ENCODE peak calls at places on chromosomes 16 and 17, in ten cellular contexts. H is tibial artery; A is stimulated activated CD4-positive, alpha-beta T cell treated with anti-CD3 and anti-CD28 coated beads, Interleukin-1b, Interleukin-23, amount 100 ng/mL, for 48 hours; T is GM04503; N is neuronal stem cell; B is GM12891; U is activated CD4-positive, alpha-beta T cell treated with anti-CD3 and anti-CD28 coated beads, Interleukin-2, amount 50 U/mL, for 24 hours; Y is Peyer's patch; I is fibroblast of gingiva; L is CD4-positive, alpha-beta memory T cell. V is an unnamed sample.

GRCh38 chr16:78675312-78675711 is 575.9 kb downstream of the WWOX start:
- DNase-seq in H (no peak), A (no peak), T (no peak), N (no peak), B (no peak), U (no peak), Y (no peak), I (peak; percentile 56), L (no peak), V (no peak)

GRCh38 chr17:57750109-57750845 is 5.2 kb upstream of the CCDC182 start:
- DNase-seq in H (no peak), A (no peak), T (no peak), N (no peak), B (no peak), U (no peak), Y (no peak), I (no peak), L (no peak), V (no peak)

GRCh38 chr16:38941-39892 is 14.2 kb downstream of the POLR3K start:
- DNase-seq in H (no peak), A (peak; percentile 50), T (no peak), N (no peak), B (peak; percentile 90), U (peak; percentile 16), Y (peak; percentile 59), I (no peak), L (peak; percentile 49), V (no peak)

GRCh38 chr17:49224198-49224996 is 6.2 kb downstream of the PHOSPHO1 start:
- DNase-seq in H (no peak), A (peak; percentile 38), T (no peak), N (no peak), B (no peak), U (no peak), Y (peak; percentile 66), I (no peak), L (peak; percentile 57), V (peak; percentile 25)

GRCh38 chr17:81253358-81254131 is 14.4 kb downstream of the NDUFAF8 start:
- DNase-seq in H (no peak), A (peak; percentile 49), T (no peak), N (no peak), B (peak; percentile 61), U (peak; percentile 42), Y (no peak), I (no peak), L (peak; percentile 64), V (peak; percentile 40)

GRCh38 chr16:19415918-19416317 is 1.8 kb upstream of the TMC5 start:
- DNase-seq in H (no peak), A (no peak), T (no peak), N (no peak), B (no peak), U (no peak), Y (no peak), I (no peak), L (no peak), V (no peak)

GRCh38 chr17:44854201-44854600 is 6.5 kb downstream of the HIGD1B start:
- DNase-seq in H (no peak), A (no peak), T (no peak), N (no peak), B (no peak), U (no peak), Y (no peak), I (no peak), L (no peak), V (no peak)

GRCh38 chr17:9517396-9517795 is 58.2 kb downstream of the STX8 start:
- DNase-seq in H (no peak), A (peak; percentile 13), T (no peak), N (no peak), B (no peak), U (no peak), Y (no peak), I (no peak), L (peak; percentile 26), V (no peak)

GRCh38 chr17:34235389-34236028 is 19.6 kb upstream of the CCL2 start:
- DNase-seq in H (peak; percentile 79), A (no peak), T (no peak), N (no peak), B (no peak), U (no peak), Y (no peak), I (no peak), L (no peak), V (no peak)

GRCh38 chr17:1002771-1003555 is 6.0 kb downstream of the TIMM22 start:
- DNase-seq in H (no peak), A (no peak), T (no peak), N (no peak), B (no peak), U (no peak), Y (no peak), I (peak; percentile 76), L (no peak), V (no peak)

GRCh38 chr16:18833707-18834505 is 32.6 kb upstream of the ARL6IP1 start:
- DNase-seq in H (no peak), A (no peak), T (no peak), N (no peak), B (no peak), U (no peak), Y (no peak), I (no peak), L (no peak), V (no peak)

GRCh38 chr17:50219939-50220465 is 18.6 kb upstream of the COL1A1 start:
- DNase-seq in H (peak; percentile 73), A (no peak), T (no peak), N (no peak), B (no peak), U (no peak), Y (no peak), I (peak; percentile 67), L (no peak), V (no peak)

GRCh38 chr17:34285304-34285792 is at the start of gene CCL11:
- DNase-seq in H (no peak), A (no peak), T (no peak), N (no peak), B (no peak), U (no peak), Y (no peak), I (no peak), L (no peak), V (no peak)

GRCh38 chr17:82250868-82251500 is 22.1 kb downstream of the SLC16A3 start:
- DNase-seq in H (no peak), A (no peak), T (no peak), N (no peak), B (no peak), U (no peak), Y (no peak), I (no peak), L (no peak), V (no peak)

GRCh38 chr16:54928016-54928356 is 2.7 kb upstream of the IRX5 start:
- DNase-seq in H (no peak), A (no peak), T (no peak), N (peak; percentile 30), B (no peak), U (no peak), Y (no peak), I (peak; percentile 33), L (peak; percentile 28), V (no peak)

GRCh38 chr17:59753522-59754467 is 46.3 kb downstream of the VMP1 start:
- DNase-seq in H (no peak), A (no peak), T (peak; percentile 57), N (peak; percentile 72), B (peak; percentile 35), U (peak; percentile 57), Y (no peak), I (peak; percentile 76), L (peak; percentile 79), V (no peak)

GRCh38 chr17:71441098-71441497 is 679.7 kb upstream of the SOX9 start:
- DNase-seq in H (no peak), A (no peak), T (peak; percentile 56), N (no peak), B (no peak), U (no peak), Y (no peak), I (peak; percentile 56), L (no peak), V (no peak)

GRCh38 chr16:50603206-50604064 is 55.2 kb downstream of the NKD1 start:
- DNase-seq in H (peak; percentile 94), A (no peak), T (peak; percentile 53), N (no peak), B (no peak), U (no peak), Y (no peak), I (peak; percentile 52), L (no peak), V (no peak)

V was measured in effector CD8-positive, alpha-beta T cell.